ENCODE peak calls at places on chromosomes 6 and 20, in four cellular contexts. K, D, V and H are unnamed samples.

GRCh38 chr6:136158398-136158797 is 91.7 kb downstream of the MTFR2 start:
- DNase-seq in K (no peak), D (no peak), V (no peak), H (no peak)

GRCh38 chr20:10075606-10076005 is 40.8 kb downstream of the ANKEF1 start:
- DNase-seq in K (no peak), D (no peak), V (no peak), H (no peak)

GRCh38 chr20:16599257-16599656 is 26.0 kb upstream of the KIF16B start:
- DNase-seq in K (no peak), D (no peak), V (no peak), H (no peak)

GRCh38 chr20:37575884-37576283 is 48.2 kb upstream of the BLCAP start:
- DNase-seq in K (peak), D (no peak), V (peak), H (no peak)

GRCh38 chr6:110482774-110483400 is 6.5 kb upstream of the SLC22A16 start:
- DNase-seq in K (no peak), D (no peak), V (no peak), H (no peak)

GRCh38 chr6:93858213-93858612 is 438.9 kb upstream of the EPHA7 start:
- DNase-seq in K (no peak), D (no peak), V (no peak), H (no peak)

GRCh38 chr20:43961541-43962471 is 47.2 kb downstream of the TOX2 start:
- DNase-seq in K (no peak), D (no peak), V (no peak), H (no peak)

GRCh38 chr20:62987114-62987513 is 19.6 kb downstream of the BHLHE23 start:
- DNase-seq in K (no peak), D (no peak), V (no peak), H (no peak)

GRCh38 chr20:41664584-41664983 is 46.4 kb upstream of the CHD6 start:
- DNase-seq in K (no peak), D (no peak), V (no peak), H (no peak)

GRCh38 chr6:143336446-143337152 is 113.9 kb downstream of the ADAT2 start:
- DNase-seq in K (no peak), D (no peak), V (no peak), H (no peak)